ENCODE peak calls at places on chromosomes 12 and 14, in six cellular contexts. M is transverse colon; K is AG09309; Z is CD8-positive, alpha-beta memory T cell; T is body of pancreas; J is ovary. A is an unnamed sample.

GRCh38 chr12:116406529-116406928 is 129.0 kb upstream of the MED13L start:
- DNase-seq in M (peak; percentile 69), K (peak; percentile 91), Z (no peak), T (peak; percentile 45), J (peak; percentile 32), A (peak; percentile 88)

GRCh38 chr12:25615119-25615518 is 62.0 kb upstream of the LMNTD1 start:
- DNase-seq in M (no peak), K (peak; percentile 67), Z (no peak), T (no peak), J (no peak), A (peak; percentile 81)

GRCh38 chr12:70255311-70255710 is 12.1 kb downstream of the CNOT2 start:
- DNase-seq in M (no peak), K (no peak), Z (no peak), T (no peak), J (no peak), A (no peak)

GRCh38 chr12:70543444-70543843 is 93.8 kb downstream of the PTPRB start:
- DNase-seq in M (no peak), K (peak; percentile 91), Z (no peak), T (no peak), J (no peak), A (peak; percentile 97)

GRCh38 chr12:57543666-57544065 is 3.3 kb downstream of the DCTN2 start:
- DNase-seq in M (no peak), K (no peak), Z (no peak), T (no peak), J (no peak), A (no peak)

GRCh38 chr12:42997032-42997431 is 407.5 kb upstream of the PRICKLE1 start:
- DNase-seq in M (no peak), K (no peak), Z (no peak), T (no peak), J (no peak), A (no peak)

GRCh38 chr12:58639323-58639934 is 280.9 kb downstream of the LRIG3 start:
- DNase-seq in M (no peak), K (peak; percentile 16), Z (no peak), T (no peak), J (no peak), A (no peak)

GRCh38 chr12:6700646-6701051 is at the start of gene PIANP:
- DNase-seq in M (peak; percentile 48), K (no peak), Z (peak; percentile 59), T (no peak), J (peak; percentile 25), A (no peak)

GRCh38 chr12:111429760-111430417 is 24.2 kb downstream of the SH2B3 start:
- DNase-seq in M (no peak), K (no peak), Z (peak; percentile 71), T (no peak), J (no peak), A (no peak)
- H3K4me3 ChIP-seq in M (no peak overlapping the region), K (no peak overlapping the region), Z (peak overlapping the region; percentile 60), T (no peak overlapping the region), J (no peak overlapping the region), A (no peak overlapping the region)

GRCh38 chr14:98163285-98163741 is 1108.7 kb downstream of the BCL11B start:
- DNase-seq in M (no peak), K (no peak), Z (no peak), T (no peak), J (no peak), A (no peak)

GRCh38 chr14:98161366-98161765 is 1110.6 kb downstream of the BCL11B start:
- DNase-seq in M (no peak), K (no peak), Z (no peak), T (no peak), J (no peak), A (no peak)

GRCh38 chr14:98160901-98161300 is 1111.1 kb downstream of the BCL11B start:
- DNase-seq in M (no peak), K (no peak), Z (no peak), T (no peak), J (no peak), A (no peak)

GRCh38 chr14:98167253-98167652 is 1104.7 kb downstream of the BCL11B start:
- DNase-seq in M (no peak), K (no peak), Z (no peak), T (no peak), J (no peak), A (no peak)

GRCh38 chr14:98162829-98163228 is 1109.2 kb downstream of the BCL11B start:
- DNase-seq in M (no peak), K (no peak), Z (no peak), T (no peak), J (no peak), A (no peak)
- H3K4me3 ChIP-seq in M (no peak overlapping the region), K (no peak overlapping the region), Z (no peak overlapping the region), T (no peak overlapping the region), J (no peak overlapping the region), A (no peak overlapping the region)

GRCh38 chr14:102510616-102511520 is 1.3 kb upstream of the ANKRD9 start:
- DNase-seq in M (peak; percentile 92), K (no peak), Z (peak; percentile 21), T (no peak), J (no peak), A (no peak)
- H3K4me3 ChIP-seq in M (no peak overlapping the region), K (no peak overlapping the region), Z (peak overlapping the region; percentile 58), T (no peak overlapping the region), J (no peak overlapping the region), A (peak overlapping the region; percentile 62)

GRCh38 chr12:48927261-48927660 is 2.0 kb upstream of the FKBP11 start:
- DNase-seq in M (no peak), K (no peak), Z (no peak), T (no peak), J (no peak), A (no peak)

GRCh38 chr12:48923117-48923516 is 2.2 kb downstream of the FKBP11 start:
- DNase-seq in M (no peak), K (no peak), Z (no peak), T (no peak), J (no peak), A (no peak)

GRCh38 chr12:48929551-48929950 is 4.3 kb upstream of the FKBP11 start:
- DNase-seq in M (no peak), K (no peak), Z (no peak), T (no peak), J (no peak), A (no peak)

GRCh38 chr12:48925218-48925871 is at the start of gene FKBP11:
- DNase-seq in M (peak; percentile 78), K (no peak), Z (peak; percentile 86), T (peak; percentile 71), J (peak; percentile 35), A (peak; percentile 25)

DNA sequence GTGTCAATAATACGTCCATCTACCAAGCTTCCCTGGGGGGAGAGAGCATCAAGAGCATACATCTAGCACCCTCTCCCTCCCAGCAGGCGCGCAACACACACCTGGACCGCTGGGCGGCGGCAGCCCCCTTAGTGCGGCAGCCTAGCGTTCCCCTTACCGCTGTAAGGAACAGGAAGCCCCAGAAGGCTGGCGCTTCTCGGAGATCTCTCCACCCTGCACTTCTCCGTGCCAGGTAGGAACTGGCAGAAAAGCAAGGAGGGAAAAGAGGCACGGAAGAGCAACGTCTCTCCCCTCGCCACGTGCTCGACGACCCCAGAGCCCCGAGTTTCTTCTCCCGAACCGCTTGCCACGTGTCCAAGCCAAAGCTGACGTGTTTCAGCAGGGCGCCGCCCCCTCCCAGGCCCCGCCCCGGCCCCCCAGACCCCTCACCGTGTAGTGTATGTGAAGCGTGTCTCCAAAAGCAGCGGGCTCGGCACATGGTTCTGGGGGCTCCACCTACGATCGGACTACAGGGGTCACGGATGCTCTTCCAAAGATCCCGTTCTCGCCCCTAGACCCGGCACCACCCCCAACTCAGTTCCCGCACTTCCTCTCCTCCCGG is 575 bp downstream of the FKBP11 start:
- DNase-seq in M (peak; percentile 72), K (no peak), Z (peak; percentile 86), T (peak; percentile 61), J (peak; percentile 40), A (no peak)
- H3K4me3 ChIP-seq in M (peak overlapping the region; percentile 94), K (peak overlapping the region; percentile 72), Z (peak overlapping the region; percentile 96), T (peak overlapping the region; percentile 97), J (peak overlapping the region; percentile 59), A (peak overlapping the region; percentile 70)

DNA sequence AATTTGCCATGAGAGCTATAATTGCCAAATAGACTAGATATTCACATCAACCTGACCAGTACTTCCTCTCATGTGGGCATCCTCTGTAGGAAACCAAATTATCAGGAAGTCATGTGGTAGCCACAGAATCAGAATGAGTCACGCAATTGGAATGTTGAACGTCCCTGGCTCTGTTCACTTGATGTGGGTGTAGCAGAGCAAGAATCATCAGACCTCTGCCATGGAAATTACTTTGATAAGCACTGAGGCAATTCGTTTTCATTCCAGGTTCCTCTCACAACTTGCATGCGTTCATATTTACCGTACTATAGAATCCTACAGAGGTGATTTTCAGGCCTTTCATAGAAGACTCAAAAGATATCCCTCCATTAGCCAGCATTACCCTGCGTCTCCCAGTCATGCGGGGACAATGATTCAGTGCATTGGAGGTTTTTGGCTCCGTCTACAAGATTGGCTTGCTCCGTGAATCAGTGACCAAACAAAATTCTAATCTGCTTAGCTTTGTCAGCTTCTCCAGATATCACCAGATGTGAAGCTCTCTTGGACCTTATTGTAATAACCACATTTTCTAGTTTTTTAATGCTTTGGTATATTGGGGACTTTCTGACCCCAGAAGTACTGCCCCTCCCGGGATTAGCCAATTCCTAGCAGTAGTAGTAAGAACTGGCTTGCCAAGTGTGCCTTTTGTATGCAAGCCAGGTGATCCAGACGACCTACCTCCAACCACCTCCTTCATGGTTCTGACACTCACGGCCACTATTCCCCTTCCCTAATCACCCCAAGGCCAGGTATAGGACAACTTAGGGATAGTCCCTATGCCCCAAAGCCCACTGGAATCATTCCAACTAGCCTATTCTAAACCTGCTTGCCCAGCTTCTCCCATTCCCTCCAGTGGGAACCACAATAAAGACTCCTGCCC is 133.4 kb downstream of the KICS2 start:
- DNase-seq in M (peak; percentile 65), K (peak; percentile 82), Z (no peak), T (peak; percentile 73), J (peak; percentile 64), A (peak; percentile 82)
- H3K4me3 ChIP-seq in M (no peak overlapping the region), K (no peak overlapping the region), Z (no peak overlapping the region), T (no peak overlapping the region), J (no peak overlapping the region), A (no peak overlapping the region)

DNA sequence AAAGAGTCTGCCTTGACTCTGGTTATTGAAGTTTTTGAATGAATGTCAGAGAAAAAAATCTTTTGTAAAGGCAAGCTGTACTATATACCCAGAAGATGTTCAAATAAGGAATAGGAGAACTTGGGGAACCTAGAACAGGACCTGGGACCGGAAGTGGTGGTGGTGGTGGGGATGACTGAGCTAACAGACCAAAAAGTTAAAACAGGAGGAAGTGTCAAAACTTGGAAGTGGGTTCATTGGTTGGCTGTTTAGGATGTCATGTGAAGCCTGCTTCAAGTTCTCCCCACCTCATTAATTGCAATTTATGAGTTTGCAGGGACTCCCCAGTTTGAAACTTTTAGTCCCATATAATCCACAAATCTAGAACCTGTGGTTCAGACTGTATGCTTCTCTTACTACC is 26.2 kb downstream of the PLXNC1 start:
- DNase-seq in M (peak; percentile 63), K (no peak), Z (peak; percentile 21), T (no peak), J (no peak), A (no peak)
- H3K4me3 ChIP-seq in M (no peak overlapping the region), K (no peak overlapping the region), Z (no peak overlapping the region), T (no peak overlapping the region), J (no peak overlapping the region), A (no peak overlapping the region)

A was measured in skeletal muscle cell.